ENCODE peak calls at places on chromosomes 2 and 18, in four cellular contexts. T is HCT116, D is tibial artery, F is PC-9. N is an unnamed sample.
A peak's percentile ranks its signal among the peaks of the same experiment; 100 is the strongest.

GRCh38 chr18:50853863-50854271 is 25.1 kb upstream of the ME2 start:
- DNase-seq in T (no peak), D (peak; percentile 21), F (peak; percentile 14), N (no peak)

GRCh38 chr18:45060102-45060501 is 379.4 kb downstream of the SETBP1 start:
- DNase-seq in T (no peak), D (no peak), F (no peak), N (no peak)

GRCh38 chr2:19141234-19142004 is 217.0 kb downstream of the OSR1 start:
- DNase-seq in T (no peak), D (no peak), F (no peak), N (no peak)

GRCh38 chr2:208669394-208669793 is 262.8 kb downstream of the PTH2R start:
- DNase-seq in T (no peak), D (no peak), F (no peak), N (no peak)

GRCh38 chr2:40043191-40043590 is 264.1 kb upstream of the THUMPD2 start:
- DNase-seq in T (no peak), D (no peak), F (no peak), N (no peak)

GRCh38 chr2:105612049-105612448 is 132.7 kb upstream of the NCK2 start:
- DNase-seq in T (no peak), D (no peak), F (no peak), N (no peak)

GRCh38 chr2:64792995-64793639 is 139.4 kb upstream of the SERTAD2 start:
- DNase-seq in T (no peak), D (no peak), F (no peak), N (no peak)

GRCh38 chr2:199471443-199472057 is 13.8 kb upstream of the SATB2 start:
- DNase-seq in T (no peak), D (no peak), F (peak; percentile 69), N (no peak)

GRCh38 chr18:77267957-77268356 is 18.3 kb downstream of the GALR1 start:
- DNase-seq in T (no peak), D (no peak), F (no peak), N (no peak)

GRCh38 chr18:77262655-77263470 is 13.2 kb downstream of the GALR1 start:
- DNase-seq in T (no peak), D (no peak), F (peak; percentile 3), N (no peak)

DNA sequence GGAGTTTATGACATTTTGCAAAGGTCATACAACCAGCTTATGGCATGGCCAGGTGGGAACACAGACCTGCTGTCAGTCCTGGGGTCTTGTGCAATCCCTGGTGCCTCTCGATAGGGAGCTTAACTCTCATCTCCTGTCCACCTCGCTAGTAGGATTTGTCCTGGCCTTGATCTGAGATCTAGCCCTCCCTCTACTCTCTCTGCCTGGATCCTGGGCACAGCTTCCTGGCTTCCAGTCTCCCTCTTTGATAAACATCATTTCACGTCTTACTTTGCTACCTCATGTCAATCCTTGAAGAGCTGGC is 13.8 kb downstream of the GALR1 start:
- DNase-seq in T (no peak), D (no peak), F (no peak), N (no peak)
- H3K27me3 ChIP-seq in T (no peaks in the 10 kb centered on the region), D (no peaks in the 10 kb centered on the region), F (peaks cover 45% of the 10 kb centered on the region), N (no peaks in the 10 kb centered on the region)

DNA sequence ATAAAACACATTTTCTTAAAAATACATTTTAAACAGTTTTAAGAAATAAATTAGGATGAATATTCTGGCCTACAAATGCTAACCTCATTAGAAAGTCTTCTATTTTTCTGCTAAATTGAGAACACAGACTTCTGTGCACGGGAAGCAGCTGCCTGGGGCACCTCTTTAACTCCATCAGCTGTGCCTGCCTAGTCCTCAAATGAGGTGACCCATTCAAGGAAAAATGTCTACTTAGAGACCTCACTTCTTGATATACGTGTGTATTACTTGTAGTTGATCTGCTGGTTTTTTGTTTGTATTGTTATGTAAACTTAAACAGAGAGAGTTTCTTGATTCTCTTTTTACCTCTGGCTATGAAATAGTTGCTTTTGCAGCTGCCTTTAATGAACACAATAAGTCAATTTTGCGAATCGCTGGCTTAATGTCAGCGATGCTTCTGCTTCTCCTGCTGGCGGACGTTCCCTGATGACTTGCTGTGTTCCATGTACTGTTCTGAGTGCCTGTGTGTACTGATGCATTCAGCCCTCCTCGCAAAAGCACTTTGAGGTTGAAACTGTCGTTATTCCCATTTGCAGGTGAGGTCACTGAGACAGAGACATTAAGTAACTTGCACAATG is 88.7 kb upstream of the TXNDC2 start:
- DNase-seq in T (no peak), D (peak; percentile 37), F (no peak), N (no peak)
- H3K4me3 ChIP-seq in T (no peak overlapping the region), D (no peak overlapping the region), F (no peak overlapping the region), N (no peak overlapping the region)

DNA sequence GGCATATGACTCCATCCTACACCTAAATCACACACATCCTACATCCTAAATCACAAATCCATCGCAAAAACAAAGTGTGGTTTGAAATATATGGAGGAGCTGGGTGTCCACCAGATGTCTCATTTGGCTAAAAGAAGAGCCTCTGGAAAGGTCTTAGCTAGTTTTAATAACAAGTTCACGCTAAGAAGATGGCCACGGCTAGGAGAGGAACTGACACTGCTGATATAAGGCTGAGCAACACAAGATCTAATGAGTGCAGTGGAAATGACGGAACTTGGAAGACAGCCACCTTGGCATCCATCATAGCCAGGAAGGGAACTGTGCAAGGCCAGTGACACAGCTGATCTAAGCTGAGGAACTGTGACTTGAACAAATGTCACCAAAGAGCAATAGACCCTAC is 60.0 kb upstream of the AGAP1 start:
- DNase-seq in T (no peak), D (peak; percentile 83), F (no peak), N (no peak)
- H3K27ac ChIP-seq in T (no peak overlapping the region), D (peak overlapping the region; percentile 67), F (no peak overlapping the region), N (no peak overlapping the region)

DNA sequence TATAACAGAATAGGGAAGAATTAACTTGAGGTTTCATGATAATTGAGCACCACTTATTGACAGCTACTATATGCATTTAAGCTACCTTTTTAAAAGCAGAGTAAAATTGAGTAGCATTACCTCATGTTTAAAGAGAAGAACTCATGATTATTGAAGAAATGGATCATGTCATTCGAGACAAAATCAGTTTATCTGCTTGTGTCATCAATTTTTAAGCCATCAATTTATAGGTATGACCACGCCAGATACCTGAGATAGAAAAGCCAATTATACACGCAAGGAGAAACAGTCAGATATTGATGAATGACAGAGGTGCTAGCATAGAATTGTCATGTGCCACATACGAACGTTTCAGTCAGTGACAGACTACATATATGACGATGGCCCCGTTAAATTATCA is 28.4 kb downstream of the DSG2 start:
- DNase-seq in T (no peak), D (no peak), F (no peak), N (no peak)
- H3K27me3 ChIP-seq in T (no peaks in the 10 kb centered on the region), D (no peaks in the 10 kb centered on the region), F (no peaks in the 10 kb centered on the region), N (no peaks in the 10 kb centered on the region)

DNA sequence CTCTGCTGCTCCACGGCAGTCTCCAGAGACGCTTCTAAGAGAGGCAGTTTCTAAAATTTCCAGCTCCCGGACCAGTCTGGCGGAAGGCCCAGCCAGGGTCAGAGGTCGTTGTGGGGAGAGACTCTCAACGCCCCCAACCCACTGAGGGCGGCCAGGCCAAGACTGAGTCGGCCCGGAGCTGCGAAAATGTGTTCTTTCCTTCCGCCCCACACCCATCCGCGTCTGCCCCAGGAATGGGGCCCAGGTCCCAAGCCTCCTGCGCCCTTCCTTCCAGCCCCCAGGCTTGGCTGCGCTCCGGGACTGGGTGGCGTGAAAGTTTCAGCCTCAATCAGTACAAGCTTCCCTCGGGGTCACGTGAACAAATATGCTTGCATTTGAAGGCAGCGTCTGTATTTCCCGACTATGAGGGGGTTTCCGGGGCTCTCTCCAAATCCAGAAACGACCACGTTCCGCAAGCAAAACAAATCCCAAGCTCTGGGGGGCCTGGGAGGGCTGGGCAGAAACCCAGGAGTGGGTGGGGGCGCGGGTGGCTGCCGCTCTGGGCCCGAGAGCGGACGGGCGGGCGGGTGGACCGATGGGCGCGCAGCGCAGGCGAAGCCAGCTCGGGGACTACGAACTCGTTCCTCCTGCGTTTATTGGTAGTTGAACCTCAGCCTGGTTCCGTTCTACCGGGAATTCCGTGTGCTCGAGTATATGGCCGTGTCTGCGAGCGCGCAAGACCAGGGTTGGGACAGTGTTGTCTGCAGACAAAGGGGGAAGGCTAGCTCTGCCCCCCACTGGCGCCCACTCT is 3.3 kb downstream of the HOXD3 start:
- DNase-seq in T (no peak), D (no peak), F (no peak), N (no peak)
- H3K4me3 ChIP-seq in T (no peak overlapping the region), D (peak overlapping the region; percentile 28), F (no peak overlapping the region), N (no peak overlapping the region)

GRCh38 chr2:219418570-219419189 is 503 bp downstream of the DES start:
- DNase-seq in T (no peak), D (no peak), F (no peak), N (no peak)
- H3K27ac ChIP-seq in T (no peak overlapping the region), D (peak overlapping the region; percentile 96), F (no peak overlapping the region), N (no peak overlapping the region)

GRCh38 chr2:164972216-164972615 is 16.9 kb upstream of the SLC38A11 start:
- DNase-seq in T (no peak), D (no peak), F (no peak), N (no peak)
- H3K27me3 ChIP-seq in T (no peaks in the 10 kb centered on the region), D (no peaks in the 10 kb centered on the region), F (no peaks in the 10 kb centered on the region), N (no peaks in the 10 kb centered on the region)

N was measured in AG04450.